ENCODE peak calls at places on chromosomes 4 and X, in eight cellular contexts. One of them, this sample, is unnamed.

GRCh38 chr4:128519163-128519810 is 231.7 kb upstream of the PGRMC2 start:
- DNase-seq in SK-N-SH: no peak
- DNase-seq in stomach: no peak
- DNase-seq in HCT116: no peak
- DNase-seq in breast epithelium: no peak
- DNase-seq in SK-N-MC: no peak
- DNase-seq in upper lobe of left lung: no peak
- DNase-seq in prostate gland: no peak
- DNase-seq in this sample: no peak

GRCh38 chr4:152342293-152342692 is 193.6 kb downstream of the FBXW7 start:
- DNase-seq in HCT116: no peak
- DNase-seq in SK-N-MC: no peak
- DNase-seq in breast epithelium: no peak
- DNase-seq in prostate gland: no peak
- DNase-seq in stomach: no peak
- DNase-seq in SK-N-SH: no peak
- DNase-seq in upper lobe of left lung: no peak
- DNase-seq in this sample: no peak

GRCh38 chrX:115533485-115533884 is 27.5 kb upstream of the PLS3 start:
- DNase-seq in HCT116: no peak
- DNase-seq in prostate gland: no peak
- DNase-seq in breast epithelium: no peak
- DNase-seq in SK-N-MC: no peak
- DNase-seq in SK-N-SH: no peak
- DNase-seq in stomach: no peak
- DNase-seq in upper lobe of left lung: no peak
- DNase-seq in this sample: no peak

GRCh38 chr4:23889368-23889767 is 479 bp downstream of the PPARGC1A start:
- DNase-seq in upper lobe of left lung: no peak
- DNase-seq in prostate gland: no peak
- DNase-seq in HCT116: no peak
- DNase-seq in breast epithelium: no peak
- DNase-seq in SK-N-SH: no peak
- DNase-seq in SK-N-MC: no peak
- DNase-seq in stomach: no peak
- DNase-seq in this sample: no peak

GRCh38 chr4:88765729-88766128 is 68.1 kb upstream of the NAP1L5 start:
- DNase-seq in breast epithelium: no peak
- DNase-seq in SK-N-SH: no peak
- DNase-seq in prostate gland: peak; percentile 14
- DNase-seq in upper lobe of left lung: no peak
- DNase-seq in SK-N-MC: no peak
- DNase-seq in HCT116: no peak
- DNase-seq in stomach: no peak
- DNase-seq in this sample: no peak

GRCh38 chrX:74902806-74903205 is 22.4 kb downstream of the NEXMIF start:
- DNase-seq in stomach: peak; percentile 43
- DNase-seq in prostate gland: peak; percentile 3
- DNase-seq in SK-N-SH: no peak
- DNase-seq in upper lobe of left lung: peak; percentile 57
- DNase-seq in breast epithelium: no peak
- DNase-seq in HCT116: no peak
- DNase-seq in SK-N-MC: no peak
- DNase-seq in this sample: no peak

GRCh38 chr4:121794505-121795192 is 6.5 kb upstream of the EXOSC9 start:
- DNase-seq in HCT116: no peak
- DNase-seq in SK-N-MC: no peak
- DNase-seq in prostate gland: no peak
- DNase-seq in breast epithelium: no peak
- DNase-seq in stomach: no peak
- DNase-seq in upper lobe of left lung: no peak
- DNase-seq in SK-N-SH: no peak
- DNase-seq in this sample: no peak

GRCh38 chr4:144709793-144710525 is 64.0 kb downstream of the HHIP start:
- DNase-seq in HCT116: peak; percentile 81
- DNase-seq in stomach: no peak
- DNase-seq in breast epithelium: no peak
- DNase-seq in prostate gland: no peak
- DNase-seq in SK-N-MC: no peak
- DNase-seq in SK-N-SH: no peak
- DNase-seq in upper lobe of left lung: no peak
- DNase-seq in this sample: no peak

GRCh38 chr4:71635094-71635493 is 148.8 kb downstream of the GC start:
- DNase-seq in stomach: no peak
- DNase-seq in SK-N-SH: no peak
- DNase-seq in breast epithelium: no peak
- DNase-seq in upper lobe of left lung: no peak
- DNase-seq in prostate gland: no peak
- DNase-seq in HCT116: no peak
- DNase-seq in SK-N-MC: no peak
- DNase-seq in this sample: no peak

GRCh38 chr4:101956068-101956805 is 165.7 kb downstream of the BANK1 start:
- DNase-seq in SK-N-MC: no peak
- DNase-seq in stomach: no peak
- DNase-seq in breast epithelium: no peak
- DNase-seq in HCT116: no peak
- DNase-seq in SK-N-SH: no peak
- DNase-seq in upper lobe of left lung: no peak
- DNase-seq in prostate gland: no peak
- DNase-seq in this sample: no peak

GRCh38 chrX:107565916-107566602 is 62.3 kb upstream of the PRPS1 start:
- DNase-seq in HCT116: peak; percentile 13
- DNase-seq in upper lobe of left lung: peak; percentile 25
- DNase-seq in SK-N-SH: peak; percentile 29
- DNase-seq in SK-N-MC: no peak
- DNase-seq in stomach: peak; percentile 51
- DNase-seq in prostate gland: no peak
- DNase-seq in breast epithelium: no peak
- DNase-seq in this sample: no peak

GRCh38 chr4:16794816-16795445 is 103.5 kb downstream of the LDB2 start:
- DNase-seq in SK-N-SH: peak; percentile 45
- DNase-seq in stomach: peak; percentile 69
- DNase-seq in upper lobe of left lung: peak; percentile 25
- DNase-seq in breast epithelium: no peak
- DNase-seq in prostate gland: no peak
- DNase-seq in SK-N-MC: no peak
- DNase-seq in HCT116: peak; percentile 34
- DNase-seq in this sample: no peak

GRCh38 chrX:132442674-132443073 is 46.2 kb downstream of the MBNL3 start:
- DNase-seq in HCT116: no peak
- DNase-seq in upper lobe of left lung: no peak
- DNase-seq in breast epithelium: no peak
- DNase-seq in prostate gland: no peak
- DNase-seq in stomach: no peak
- DNase-seq in SK-N-SH: no peak
- DNase-seq in SK-N-MC: no peak
- DNase-seq in this sample: no peak

GRCh38 chr4:56149601-56150000 is 200.9 kb downstream of the CEP135 start:
- DNase-seq in stomach: no peak
- DNase-seq in upper lobe of left lung: no peak
- DNase-seq in HCT116: no peak
- DNase-seq in SK-N-MC: no peak
- DNase-seq in breast epithelium: no peak
- DNase-seq in prostate gland: no peak
- DNase-seq in SK-N-SH: no peak
- DNase-seq in this sample: no peak

GRCh38 chr4:26452565-26453531 is 37.4 kb downstream of the CCKAR start:
- DNase-seq in breast epithelium: no peak
- DNase-seq in SK-N-MC: no peak
- DNase-seq in prostate gland: peak; percentile 32
- DNase-seq in HCT116: no peak
- DNase-seq in upper lobe of left lung: peak; percentile 29
- DNase-seq in stomach: peak; percentile 54
- DNase-seq in SK-N-SH: peak; percentile 32
- DNase-seq in this sample: peak; percentile 87

GRCh38 chr4:40992472-40993298 is 221.7 kb downstream of the APBB2 start:
- DNase-seq in HCT116: no peak
- DNase-seq in stomach: no peak
- DNase-seq in SK-N-MC: no peak
- DNase-seq in SK-N-SH: no peak
- DNase-seq in prostate gland: no peak
- DNase-seq in breast epithelium: no peak
- DNase-seq in upper lobe of left lung: no peak
- DNase-seq in this sample: no peak

GRCh38 chr4:40991908-40992307 is 222.4 kb downstream of the APBB2 start:
- DNase-seq in upper lobe of left lung: no peak
- DNase-seq in HCT116: no peak
- DNase-seq in SK-N-MC: no peak
- DNase-seq in prostate gland: no peak
- DNase-seq in breast epithelium: no peak
- DNase-seq in stomach: no peak
- DNase-seq in SK-N-SH: no peak
- DNase-seq in this sample: no peak

GRCh38 chr4:40998680-40999358 is 215.5 kb downstream of the APBB2 start:
- DNase-seq in HCT116: peak; percentile 69
- DNase-seq in stomach: no peak
- DNase-seq in prostate gland: peak; percentile 14
- DNase-seq in SK-N-MC: no peak
- DNase-seq in SK-N-SH: no peak
- DNase-seq in breast epithelium: no peak
- DNase-seq in upper lobe of left lung: no peak
- DNase-seq in this sample: no peak

GRCh38 chr4:40990899-40991265 is 223.5 kb downstream of the APBB2 start:
- DNase-seq in prostate gland: no peak
- DNase-seq in stomach: no peak
- DNase-seq in SK-N-MC: no peak
- DNase-seq in HCT116: no peak
- DNase-seq in upper lobe of left lung: no peak
- DNase-seq in breast epithelium: no peak
- DNase-seq in SK-N-SH: no peak
- DNase-seq in this sample: no peak

GRCh38 chr4:40995850-40996249 is 218.5 kb downstream of the APBB2 start:
- DNase-seq in SK-N-MC: no peak
- DNase-seq in upper lobe of left lung: no peak
- DNase-seq in SK-N-SH: no peak
- DNase-seq in stomach: no peak
- DNase-seq in prostate gland: no peak
- DNase-seq in HCT116: no peak
- DNase-seq in breast epithelium: no peak
- DNase-seq in this sample: no peak
- H3K4me3 ChIP-seq in SK-N-MC: no peak overlapping the region
- H3K4me3 ChIP-seq in upper lobe of left lung: no peak overlapping the region
- H3K4me3 ChIP-seq in SK-N-SH: no peak overlapping the region
- H3K4me3 ChIP-seq in stomach: no peak overlapping the region
- H3K4me3 ChIP-seq in prostate gland: no peak overlapping the region
- H3K4me3 ChIP-seq in HCT116: no peak overlapping the region
- H3K4me3 ChIP-seq in breast epithelium: no peak overlapping the region
- H3K4me3 ChIP-seq in this sample: no peak overlapping the region

GRCh38 chrX:154352466-154352865 is 22.0 kb downstream of the FLNA start:
- DNase-seq in SK-N-SH: no peak
- DNase-seq in upper lobe of left lung: no peak
- DNase-seq in SK-N-MC: no peak
- DNase-seq in HCT116: no peak
- DNase-seq in stomach: no peak
- DNase-seq in prostate gland: no peak
- DNase-seq in breast epithelium: no peak
- DNase-seq in this sample: no peak

GRCh38 chrX:154352012-154352401 is 22.4 kb downstream of the FLNA start:
- DNase-seq in breast epithelium: no peak
- DNase-seq in SK-N-MC: no peak
- DNase-seq in upper lobe of left lung: no peak
- DNase-seq in stomach: no peak
- DNase-seq in SK-N-SH: no peak
- DNase-seq in prostate gland: no peak
- DNase-seq in HCT116: no peak
- DNase-seq in this sample: no peak

GRCh38 chrX:154349979-154350378 is 24.5 kb downstream of the FLNA start:
- DNase-seq in upper lobe of left lung: no peak
- DNase-seq in SK-N-MC: no peak
- DNase-seq in SK-N-SH: no peak
- DNase-seq in HCT116: no peak
- DNase-seq in stomach: no peak
- DNase-seq in prostate gland: no peak
- DNase-seq in breast epithelium: no peak
- DNase-seq in this sample: no peak

GRCh38 chrX:154350429-154351182 is 23.8 kb downstream of the FLNA start:
- DNase-seq in upper lobe of left lung: no peak
- DNase-seq in SK-N-MC: no peak
- DNase-seq in prostate gland: no peak
- DNase-seq in SK-N-SH: no peak
- DNase-seq in breast epithelium: no peak
- DNase-seq in HCT116: no peak
- DNase-seq in stomach: no peak
- DNase-seq in this sample: no peak

DNA sequence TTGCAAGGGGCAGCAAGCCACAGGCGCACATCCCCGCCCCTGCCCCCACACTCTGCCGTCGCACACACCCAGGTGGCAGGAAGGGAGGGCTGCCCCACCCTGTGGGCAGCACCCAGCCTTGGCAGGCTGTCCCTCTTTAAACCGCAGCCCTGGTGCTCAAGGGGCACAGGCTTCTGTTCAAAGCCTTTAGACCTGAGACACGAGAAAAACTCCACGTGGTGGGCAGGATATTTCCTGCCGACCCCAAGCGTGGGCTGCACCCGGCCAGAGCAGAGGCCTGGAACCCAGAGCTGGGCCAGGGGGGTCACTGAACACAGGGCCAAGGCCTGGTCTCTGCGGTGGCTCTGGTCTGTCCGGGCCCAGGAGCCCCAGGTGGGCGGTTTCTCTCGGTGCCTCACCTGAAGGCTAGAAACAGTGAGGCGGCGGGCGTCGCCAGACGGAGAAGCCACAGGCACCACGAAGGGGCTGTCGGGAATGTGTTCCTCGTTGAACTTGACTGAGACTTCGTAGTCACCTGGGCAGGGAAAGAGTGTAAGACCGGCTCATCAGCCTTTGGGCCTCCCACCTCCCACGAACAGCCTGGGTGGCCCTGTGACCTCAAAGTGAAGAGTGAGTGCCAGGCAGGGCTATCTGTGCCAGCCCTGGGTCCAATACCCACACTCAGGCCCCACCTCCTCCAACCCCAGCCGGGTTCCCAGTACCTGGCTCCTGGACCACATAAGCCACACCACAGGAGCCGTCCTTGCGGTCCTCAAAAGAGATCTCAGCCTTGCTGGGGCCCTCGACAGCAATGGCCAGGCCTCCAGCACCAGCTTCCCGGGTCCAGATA is 23.0 kb downstream of the FLNA start:
- DNase-seq in prostate gland: no peak
- DNase-seq in SK-N-MC: no peak
- DNase-seq in stomach: no peak
- DNase-seq in SK-N-SH: no peak
- DNase-seq in breast epithelium: no peak
- DNase-seq in upper lobe of left lung: peak; percentile 65
- DNase-seq in HCT116: no peak
- DNase-seq in this sample: no peak
- TF ChIP-seq POLR2AphosphoS5 in prostate gland: no peak
- TF ChIP-seq POLR2AphosphoS5 in SK-N-MC: no peak
- TF ChIP-seq POLR2AphosphoS5 in stomach: no peak
- TF ChIP-seq POLR2AphosphoS5 in SK-N-SH: no peak
- TF ChIP-seq POLR2AphosphoS5 in breast epithelium: no peak
- TF ChIP-seq POLR2AphosphoS5 in upper lobe of left lung: peak; percentile 45
- TF ChIP-seq POLR2AphosphoS5 in HCT116: no peak
- TF ChIP-seq POLR2AphosphoS5 in this sample: peak; percentile 25

GRCh38 chr4:7104366-7105031 is 36.6 kb upstream of the GRPEL1 start:
- DNase-seq in SK-N-SH: peak; percentile 15
- DNase-seq in SK-N-MC: no peak
- DNase-seq in upper lobe of left lung: no peak
- DNase-seq in stomach: no peak
- DNase-seq in HCT116: no peak
- DNase-seq in breast epithelium: no peak
- DNase-seq in prostate gland: no peak
- DNase-seq in this sample: no peak
- H3K4me3 ChIP-seq in SK-N-SH: no peak overlapping the region
- H3K4me3 ChIP-seq in SK-N-MC: no peak overlapping the region
- H3K4me3 ChIP-seq in upper lobe of left lung: no peak overlapping the region
- H3K4me3 ChIP-seq in stomach: no peak overlapping the region
- H3K4me3 ChIP-seq in HCT116: no peak overlapping the region
- H3K4me3 ChIP-seq in breast epithelium: no peak overlapping the region
- H3K4me3 ChIP-seq in prostate gland: no peak overlapping the region
- H3K4me3 ChIP-seq in this sample: no peak overlapping the region

GRCh38 chr4:74096265-74096980 is 2.6 kb downstream of the CXCL2 start:
- DNase-seq in SK-N-MC: no peak
- DNase-seq in prostate gland: no peak
- DNase-seq in upper lobe of left lung: peak; percentile 22
- DNase-seq in HCT116: no peak
- DNase-seq in breast epithelium: no peak
- DNase-seq in SK-N-SH: no peak
- DNase-seq in stomach: peak; percentile 29
- DNase-seq in this sample: no peak
- TF ChIP-seq POLR2AphosphoS5 in SK-N-MC: no peak
- TF ChIP-seq POLR2AphosphoS5 in prostate gland: no peak
- TF ChIP-seq POLR2AphosphoS5 in upper lobe of left lung: no peak
- TF ChIP-seq POLR2AphosphoS5 in HCT116: no peak
- TF ChIP-seq POLR2AphosphoS5 in breast epithelium: no peak
- TF ChIP-seq POLR2AphosphoS5 in SK-N-SH: no peak
- TF ChIP-seq POLR2AphosphoS5 in stomach: peak; percentile 26
- TF ChIP-seq POLR2AphosphoS5 in this sample: no peak

This sample was measured in esophagus muscularis mucosa.